ENCODE peak calls at places on chromosomes 5 and 9, in six cellular contexts. I is pons, N is Right ventricle myocardium inferior, F is amniotic epithelial cell, J is HCT116, O is H4. Q is an unnamed sample.

GRCh38 chr5:96609369-96609768 is 52.8 kb upstream of the CAST start:
- DNase-seq in I (no peak), N (no peak), F (no peak), J (no peak), O (no peak), Q (no peak)

GRCh38 chr9:81609782-81610738 is 79.3 kb downstream of the TLE1 start:
- DNase-seq in I (peak), N (no peak), F (peak), J (no peak), O (no peak), Q (peak)

GRCh38 chr5:158642852-158643251 is 456.9 kb downstream of the EBF1 start:
- DNase-seq in I (no peak), N (no peak), F (no peak), J (no peak), O (no peak), Q (no peak)

GRCh38 chr5:155027993-155028629 is 14.6 kb downstream of the KIF4B start:
- DNase-seq in I (no peak), N (no peak), F (peak), J (peak), O (no peak), Q (no peak)

GRCh38 chr5:63963926-63964325 is 1.7 kb upstream of the HTR1A start:
- DNase-seq in I (peak), N (no peak), F (no peak), J (no peak), O (no peak), Q (no peak)

GRCh38 chr9:132946624-132947295 is 2.3 kb upstream of the TSC1 start:
- DNase-seq in I (no peak), N (no peak), F (peak), J (no peak), O (peak), Q (peak)

GRCh38 chr5:132425009-132425937 is 55.8 kb downstream of the SLC22A5 start:
- DNase-seq in I (no peak), N (no peak), F (peak), J (no peak), O (no peak), Q (peak)

GRCh38 chr5:175874462-175875139 is 3.2 kb downstream of the CPLX2 start:
- DNase-seq in I (no peak), N (no peak), F (no peak), J (no peak), O (no peak), Q (no peak)

GRCh38 chr5:77679791-77680190 is 41.3 kb upstream of the OTP start:
- DNase-seq in I (no peak), N (no peak), F (peak), J (no peak), O (no peak), Q (peak)

GRCh38 chr5:179762079-179762780 is 29.6 kb downstream of the MAML1 start:
- DNase-seq in I (no peak), N (no peak), F (peak), J (no peak), O (no peak), Q (peak)